ENCODE peak calls at places on chromosomes 12 and 14, in ten cellular contexts. Q is colonic mucosa, G is fibroblast of pulmonary artery, O is choroid plexus epithelial cell, W is adipocyte, E is heart right ventricle, U is occipital lobe, T is H7, H is activated B cell treated with CpG ODN at 0.5 μM for 24 hours, M is EH. Z is an unnamed sample.

GRCh38 chr12:42583017-42583416 is 6.5 kb downstream of the PRICKLE1 start:
- DNase-seq in T (no peak), U (no peak), W (no peak), Q (no peak), O (no peak), H (no peak), M (no peak), E (no peak), G (no peak), Z (no peak)

GRCh38 chr14:72730468-72730867 is 163.4 kb downstream of the DPF3 start:
- DNase-seq in M (no peak), H (no peak), U (no peak), T (no peak), G (no peak), E (no peak), W (no peak), Q (no peak), O (no peak), Z (no peak)

GRCh38 chr14:64684091-64684490 is 20.1 kb upstream of the PLEKHG3 start:
- DNase-seq in E (peak; percentile 69), H (no peak), W (peak; percentile 50), O (peak; percentile 40), U (no peak), Q (no peak), T (no peak), G (peak; percentile 53), M (peak; percentile 70), Z (peak; percentile 62)

GRCh38 chr14:38948171-38948570 is 154.9 kb downstream of the SEC23A start:
- DNase-seq in U (no peak), W (peak; percentile 38), O (no peak), E (no peak), H (no peak), T (no peak), M (peak; percentile 80), G (peak; percentile 49), Q (no peak), Z (no peak)

GRCh38 chr12:106984588-106985137 is 2.3 kb downstream of the MTERF2 start:
- DNase-seq in G (no peak), M (no peak), E (no peak), Q (no peak), T (no peak), W (no peak), U (no peak), H (no peak), O (no peak), Z (no peak)

GRCh38 chr12:77324763-77325468 is 259.5 kb upstream of the E2F7 start:
- DNase-seq in H (no peak), Q (peak; percentile 70), M (peak; percentile 70), U (peak; percentile 34), W (peak; percentile 95), T (peak; percentile 91), O (peak; percentile 71), G (peak; percentile 67), E (peak; percentile 80), Z (peak; percentile 90)

GRCh38 chr14:94109915-94110250 is 653 bp upstream of the IFI27 start:
- DNase-seq in Q (no peak), M (no peak), T (no peak), H (no peak), G (no peak), E (no peak), U (no peak), O (no peak), W (no peak), Z (no peak)

GRCh38 chr12:102562836-102563425 is 82.6 kb upstream of the IGF1 start:
- DNase-seq in W (no peak), T (peak; percentile 21), O (no peak), U (no peak), Q (no peak), G (no peak), M (peak; percentile 71), H (no peak), E (no peak), Z (no peak)

GRCh38 chr14:73462078-73462715 is 3.9 kb upstream of the NUMB start:
- DNase-seq in U (peak; percentile 63), T (no peak), H (no peak), E (peak; percentile 39), W (peak; percentile 62), G (peak; percentile 67), M (peak; percentile 40), O (peak; percentile 61), Q (peak; percentile 93), Z (peak; percentile 83)

GRCh38 chr12:131188131-131189050 is 234.7 kb downstream of the ADGRD1 start:
- DNase-seq in H (no peak), T (peak; percentile 5), E (no peak), M (no peak), Q (no peak), U (no peak), G (no peak), O (no peak), W (no peak), Z (no peak)

GRCh38 chr12:72832024-72832423 is 559.9 kb downstream of the TRHDE start:
- DNase-seq in O (no peak), W (no peak), E (no peak), T (no peak), Q (no peak), M (no peak), H (no peak), G (no peak), U (no peak), Z (no peak)

GRCh38 chr14:65958664-65959562 is 527.3 kb upstream of the CCDC196 start:
- DNase-seq in M (peak; percentile 37), O (peak; percentile 51), U (no peak), T (peak; percentile 54), H (no peak), W (peak; percentile 65), E (no peak), Q (peak; percentile 22), G (peak; percentile 56), Z (peak; percentile 42)

GRCh38 chr12:62260733-62261683 is 804 bp downstream of the USP15 start:
- DNase-seq in W (peak; percentile 73), G (peak; percentile 47), Q (peak; percentile 53), U (peak; percentile 4), E (no peak), M (peak; percentile 51), H (peak; percentile 53), T (peak; percentile 36), O (peak; percentile 63), Z (peak; percentile 66)

GRCh38 chr14:102320033-102320660 is 601 bp downstream of the ZNF839 start:
- DNase-seq in E (peak; percentile 41), O (peak; percentile 75), U (peak; percentile 28), M (peak; percentile 61), G (peak; percentile 50), H (no peak), T (no peak), Q (peak; percentile 48), W (peak; percentile 76), Z (peak; percentile 63)

GRCh38 chr12:113271853-113272561 is 50.7 kb downstream of the TPCN1 start:
- DNase-seq in G (peak; percentile 93), M (peak; percentile 89), T (peak; percentile 61), W (peak; percentile 94), Q (peak; percentile 66), O (peak; percentile 84), U (peak; percentile 66), H (no peak), E (peak; percentile 74), Z (peak; percentile 69)

GRCh38 chr14:33297565-33297964 is 358.9 kb downstream of the NPAS3 start:
- DNase-seq in Q (no peak), E (no peak), M (no peak), H (no peak), O (peak; percentile 4), G (no peak), T (peak; percentile 7), W (no peak), U (no peak), Z (no peak)

GRCh38 chr14:69064596-69064995 is 85.5 kb upstream of the ACTN1 start:
- DNase-seq in G (no peak), U (no peak), Q (no peak), W (no peak), T (no peak), E (no peak), O (no peak), M (no peak), H (no peak), Z (no peak)

GRCh38 chr12:107242189-107242588 is 148.8 kb upstream of the CRY1 start:
- DNase-seq in M (no peak), E (no peak), H (no peak), U (no peak), Q (no peak), W (peak; percentile 16), T (no peak), G (no peak), O (peak; percentile 50), Z (no peak)

GRCh38 chr14:90179357-90179756 is 77.0 kb upstream of the PSMC1 start:
- DNase-seq in G (no peak), U (no peak), O (no peak), Q (no peak), H (no peak), T (no peak), E (no peak), M (no peak), W (no peak), Z (no peak)

Z was measured in hepatocyte.